ENCODE peak calls at places on chromosomes 11 and 22, in eight cellular contexts. K is adrenal gland, L is sigmoid colon, U is body of pancreas, P is breast epithelium, J is GM13977, S is B cell, W is endothelial cell. Q is an unnamed sample.

GRCh38 chr11:18669211-18669593 is 29.4 kb upstream of the TMEM86A start:
- DNase-seq in P (no peak), K (no peak), L (no peak), S (no peak), U (peak), J (no peak), W (no peak), Q (no peak)

GRCh38 chr11:37500425-37500824 is 902.4 kb upstream of the RAG2 start:
- DNase-seq in L (no peak), S (no peak), W (no peak), K (no peak), P (no peak), U (no peak), J (no peak), Q (no peak)

GRCh38 chr11:120597250-120597649 is 85.7 kb downstream of the GRIK4 start:
- DNase-seq in P (no peak), L (no peak), J (no peak), W (no peak), S (no peak), U (no peak), K (no peak), Q (no peak)

GRCh38 chr11:44615913-44616806 is 50.7 kb downstream of the CD82 start:
- DNase-seq in U (no peak), K (no peak), S (peak), J (no peak), L (peak), P (no peak), W (no peak), Q (no peak)

GRCh38 chr22:42820075-42820763 is 36.9 kb downstream of the ARFGAP3 start:
- DNase-seq in J (no peak), U (no peak), W (no peak), S (peak), P (peak), L (no peak), K (no peak), Q (no peak)

GRCh38 chr11:30281476-30282288 is 41.2 kb upstream of the ARL14EP start:
- DNase-seq in J (no peak), S (peak), K (no peak), P (no peak), L (no peak), W (no peak), U (no peak), Q (peak)

GRCh38 chr11:2529636-2530035 is 84.8 kb downstream of the KCNQ1 start:
- DNase-seq in K (no peak), P (no peak), W (no peak), L (peak), J (no peak), S (no peak), U (no peak), Q (peak)

GRCh38 chr11:106101797-106102196 is 24.3 kb downstream of the AASDHPPT start:
- DNase-seq in K (no peak), W (no peak), P (no peak), L (no peak), S (no peak), J (no peak), U (no peak), Q (no peak)

GRCh38 chr11:44680982-44681597 is 45.7 kb upstream of the TSPAN18 start:
- DNase-seq in W (no peak), K (no peak), P (no peak), J (no peak), S (no peak), L (no peak), U (no peak), Q (no peak)

GRCh38 chr11:18192988-18193387 is 20.4 kb downstream of the MRGPRX4 start:
- DNase-seq in L (no peak), W (no peak), P (no peak), S (no peak), J (no peak), K (no peak), U (no peak), Q (no peak)

GRCh38 chr22:20258584-20259335 is 9.4 kb downstream of the RTN4R start:
- DNase-seq in U (no peak), S (no peak), W (peak), K (no peak), L (no peak), J (no peak), P (no peak), Q (no peak)

GRCh38 chr11:78270993-78271392 is 82.3 kb downstream of the USP35 start:
- DNase-seq in K (no peak), W (no peak), P (no peak), L (no peak), J (no peak), U (no peak), S (no peak), Q (no peak)

GRCh38 chr11:112769170-112769569 is 192.1 kb upstream of the NCAM1 start:
- DNase-seq in P (no peak), L (no peak), W (no peak), U (no peak), S (no peak), J (no peak), K (no peak), Q (no peak)

GRCh38 chr11:115185507-115185906 is 318.7 kb downstream of the CADM1 start:
- DNase-seq in P (no peak), W (no peak), U (no peak), S (no peak), K (no peak), J (no peak), L (no peak), Q (no peak)

DNA sequence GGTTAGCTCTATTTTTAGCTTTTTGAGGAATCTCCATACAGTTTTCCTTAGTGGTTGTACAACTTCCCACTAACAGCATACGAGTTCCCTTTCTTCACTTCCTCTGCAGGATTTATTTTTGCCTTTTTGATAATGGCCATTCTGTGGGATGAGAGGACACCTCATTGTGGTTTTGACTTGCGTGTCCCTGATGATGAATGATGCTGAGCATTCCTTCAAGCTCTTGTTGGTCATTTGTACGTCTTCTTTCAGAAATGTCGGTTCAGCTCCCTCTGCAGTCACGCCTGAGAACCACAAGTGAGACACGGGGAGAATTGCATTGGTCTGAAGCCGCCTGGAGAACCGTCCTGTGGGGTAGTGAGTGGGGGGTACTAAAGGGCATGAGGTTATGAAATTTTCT is 2.0 kb upstream of the KRTAP5-10 start:
- DNase-seq in S (peak), K (peak), P (no peak), W (peak), U (peak), J (peak), L (no peak), Q (no peak)
- TF ChIP-seq CTCF in S (peak), K (peak), P (no peak), W (peak), U (peak), J (peak), L (no peak), Q (no peak)

DNA sequence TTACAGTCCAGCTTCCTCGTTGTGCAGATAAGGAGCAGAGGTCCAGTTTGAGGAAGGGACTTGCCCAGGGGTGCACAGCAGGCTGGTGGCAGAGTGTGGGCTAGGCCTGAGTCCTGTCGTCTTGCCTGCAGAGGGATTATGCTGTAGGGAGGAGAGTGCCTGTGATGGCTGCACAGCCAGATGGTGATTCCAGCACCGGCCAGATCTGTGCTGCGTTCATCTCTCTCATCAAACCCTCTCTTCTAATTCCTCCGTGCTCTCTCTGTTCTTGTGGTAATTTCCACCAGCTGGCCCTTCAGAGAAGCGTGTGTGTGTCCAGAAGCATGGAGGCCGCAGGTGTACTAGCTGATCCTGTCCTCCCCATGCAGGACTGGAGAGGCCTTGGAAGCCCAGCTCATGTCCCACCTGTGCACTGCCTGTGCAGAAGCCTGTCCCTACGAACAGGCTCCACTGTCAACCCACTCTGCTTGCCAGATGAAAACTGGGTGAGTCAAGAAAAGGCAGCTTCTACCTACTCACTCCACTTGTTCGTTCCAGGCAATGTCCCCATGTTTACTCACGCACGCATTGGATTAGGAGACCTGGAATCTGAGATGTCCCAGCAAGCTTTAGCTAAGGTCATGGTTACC is 79.1 kb downstream of the NTM start:
- DNase-seq in U (no peak), S (no peak), W (no peak), J (no peak), L (no peak), K (no peak), P (no peak), Q (no peak)
- TF ChIP-seq CTCF in U (no peak), S (no peak), W (no peak), J (no peak), L (no peak), K (no peak), P (no peak), Q (no peak)

GRCh38 chr22:45103756-45104155 is 60.0 kb upstream of the NUP50 start:
- DNase-seq in U (no peak), L (no peak), K (no peak), P (no peak), S (no peak), W (no peak), J (no peak), Q (no peak)
- TF ChIP-seq CTCF in U (no peak), L (no peak), K (no peak), P (no peak), S (no peak), W (no peak), J (no peak), Q (no peak)

GRCh38 chr11:134205729-134206128 is 18.0 kb downstream of the NCAPD3 start:
- DNase-seq in J (no peak), S (no peak), P (no peak), W (no peak), K (no peak), U (no peak), L (no peak), Q (no peak)

GRCh38 chr11:134199531-134199930 is 24.2 kb downstream of the NCAPD3 start:
- DNase-seq in J (no peak), U (no peak), K (no peak), L (no peak), P (no peak), W (no peak), S (no peak), Q (no peak)

GRCh38 chr11:134202661-134203060 is 21.1 kb downstream of the NCAPD3 start:
- DNase-seq in J (no peak), P (no peak), S (no peak), W (no peak), L (no peak), K (no peak), U (no peak), Q (no peak)

GRCh38 chr11:134196756-134197155 is 27.0 kb downstream of the NCAPD3 start:
- DNase-seq in W (no peak), S (no peak), L (no peak), J (no peak), U (no peak), P (no peak), K (no peak), Q (no peak)

GRCh38 chr11:134200688-134201087 is 23.1 kb downstream of the NCAPD3 start:
- DNase-seq in P (no peak), K (no peak), U (no peak), S (no peak), J (no peak), L (no peak), W (no peak), Q (no peak)
- TF ChIP-seq CTCF in P (no peak), K (no peak), U (no peak), S (no peak), J (no peak), L (no peak), W (no peak), Q (no peak)

GRCh38 chr11:39149214-39149613 is 2310.2 kb downstream of the LRRC4C start:
- DNase-seq in L (no peak), J (no peak), U (no peak), K (no peak), P (no peak), W (no peak), S (no peak), Q (no peak)
- TF ChIP-seq CTCF in L (no peak), J (no peak), U (no peak), K (no peak), P (no peak), W (no peak), S (no peak), Q (no peak)

GRCh38 chr11:103091441-103091809 is 535 bp downstream of the DCUN1D5 start:
- DNase-seq in K (peak), J (peak), P (no peak), W (peak), U (peak), L (peak), S (peak), Q (peak)

GRCh38 chr11:103086461-103086860 is 5.5 kb downstream of the DCUN1D5 start:
- DNase-seq in S (no peak), L (no peak), W (no peak), K (no peak), U (no peak), J (no peak), P (no peak), Q (no peak)

GRCh38 chr11:103097279-103097678 is 5.3 kb upstream of the DCUN1D5 start:
- DNase-seq in J (no peak), U (no peak), K (no peak), L (no peak), W (no peak), P (no peak), S (no peak), Q (no peak)

GRCh38 chr11:103091024-103091423 is 936 bp downstream of the DCUN1D5 start:
- DNase-seq in P (no peak), S (peak), K (no peak), W (peak), J (no peak), U (no peak), L (no peak), Q (no peak)

DNA sequence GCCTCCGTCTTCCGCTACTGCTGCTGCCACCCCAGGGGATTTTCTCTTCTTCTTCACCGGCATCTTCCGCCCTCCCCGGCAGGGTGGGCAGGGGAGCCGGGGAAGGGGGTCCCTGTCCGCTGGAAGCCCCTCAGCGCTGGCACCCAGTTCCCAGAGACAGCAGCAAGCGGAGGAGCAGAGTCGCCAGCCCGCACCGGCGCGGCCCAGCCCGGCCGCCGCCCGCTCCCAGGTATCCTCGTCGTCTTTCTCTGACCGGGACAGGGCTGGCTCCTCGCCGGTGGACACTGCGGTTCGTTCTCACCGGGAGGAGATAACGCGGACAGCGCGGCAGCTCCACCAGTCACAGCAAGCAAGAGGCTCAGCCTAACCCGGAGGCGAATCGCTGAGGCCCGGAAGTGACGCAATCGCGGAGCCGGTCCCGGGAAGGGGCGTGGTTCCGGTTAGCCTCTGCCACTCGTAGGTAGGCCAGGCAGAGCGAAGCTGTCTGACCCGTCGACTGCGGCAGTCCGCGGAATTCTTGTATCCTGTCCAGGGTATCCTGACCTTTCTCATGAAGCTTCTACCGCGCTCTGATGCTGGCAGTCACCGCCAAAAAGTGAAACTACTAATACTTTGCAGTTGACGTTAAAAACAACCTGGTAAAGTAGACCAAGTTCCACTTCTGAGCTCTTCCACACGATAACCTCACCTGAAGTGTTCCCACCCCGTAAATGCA is at the start of gene DCUN1D5:
- DNase-seq in W (peak), U (peak), K (peak), P (peak), J (peak), S (peak), L (peak), Q (peak)
- TF ChIP-seq CTCF in W (no peak), U (no peak), K (no peak), P (no peak), J (no peak), S (no peak), L (no peak), Q (no peak)

DNA sequence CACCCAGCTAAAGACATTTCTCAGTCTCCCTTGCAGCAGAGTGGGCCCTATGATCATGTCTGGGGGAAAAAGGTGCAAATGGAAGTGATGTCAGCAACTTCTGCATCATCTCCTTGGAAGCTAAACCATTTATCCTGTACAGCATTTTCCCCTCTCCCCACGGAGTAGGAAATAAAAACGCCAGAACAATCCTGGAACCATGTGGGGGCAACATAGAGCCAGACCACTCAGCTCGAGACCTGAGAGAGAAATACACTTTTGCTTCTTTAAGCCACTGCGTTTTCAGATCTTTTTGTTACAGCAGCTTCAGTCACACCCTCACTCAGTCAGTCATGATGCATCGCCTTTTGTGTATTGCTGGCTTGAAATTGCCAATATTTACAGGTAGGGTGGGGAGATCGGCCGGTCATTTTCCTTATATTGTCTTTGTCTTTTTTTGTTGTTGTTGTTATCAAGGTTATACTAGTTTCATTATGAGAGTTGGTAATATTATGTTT is 9.1 kb upstream of the RAC2 start:
- DNase-seq in J (no peak), P (no peak), K (no peak), W (no peak), S (no peak), L (no peak), U (no peak), Q (peak)
- TF ChIP-seq CTCF in J (no peak), P (no peak), K (no peak), W (no peak), S (no peak), L (no peak), U (no peak), Q (no peak)

DNA sequence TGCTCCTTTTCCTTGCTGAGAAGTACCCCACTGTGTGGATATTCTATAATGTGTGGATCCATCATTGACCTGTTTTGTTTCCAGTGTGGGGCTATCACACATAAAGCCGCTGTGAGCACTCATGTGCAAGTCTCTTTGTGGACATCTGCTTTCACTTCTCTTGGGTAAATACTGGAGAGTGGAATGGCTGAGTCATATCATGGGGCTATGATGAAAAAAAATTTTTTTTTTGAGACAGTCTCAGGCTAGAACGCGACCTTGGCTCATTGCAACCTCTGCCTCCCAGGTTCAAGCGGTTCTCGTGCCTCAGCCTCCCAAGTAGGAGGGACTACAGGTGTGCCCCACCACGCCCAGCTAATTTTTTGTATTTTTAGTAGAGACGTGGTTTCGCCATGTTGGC is 7.7 kb upstream of the FAM118A start:
- DNase-seq in J (no peak), P (no peak), S (no peak), K (no peak), L (no peak), U (no peak), W (no peak), Q (no peak)
- TF ChIP-seq CTCF in J (no peak), P (no peak), S (no peak), K (no peak), L (no peak), U (no peak), W (no peak), Q (no peak)

Q was measured in glutamatergic neuron.